ENCODE peak calls at places on chromosomes 13 and 19, in six cellular contexts. One of them, this sample, is unnamed.

GRCh38 chr19:6723108-6723618 is 2.7 kb upstream of the C3 start:
- DNase-seq in SK-N-SH: no peak
- DNase-seq in A549: peak; percentile 57
- DNase-seq in GM12878: no peak
- DNase-seq in GM23338: peak; percentile 66
- DNase-seq in K562: no peak
- DNase-seq in this sample: no peak

GRCh38 chr13:33126909-33127607 is 110.8 kb downstream of the KL start:
- DNase-seq in A549: no peak
- DNase-seq in SK-N-SH: no peak
- DNase-seq in K562: peak; percentile 1
- DNase-seq in GM12878: no peak
- DNase-seq in GM23338: no peak
- DNase-seq in this sample: no peak

GRCh38 chr13:79709526-79709925 is 228.6 kb downstream of the NDFIP2 start:
- DNase-seq in GM12878: no peak
- DNase-seq in K562: no peak
- DNase-seq in A549: no peak
- DNase-seq in SK-N-SH: no peak
- DNase-seq in GM23338: no peak
- DNase-seq in this sample: no peak

GRCh38 chr19:33134571-33135041 is 2.7 kb downstream of the WDR88 start:
- DNase-seq in A549: no peak
- DNase-seq in SK-N-SH: peak; percentile 44
- DNase-seq in K562: peak; percentile 32
- DNase-seq in GM12878: no peak
- DNase-seq in GM23338: peak; percentile 71
- DNase-seq in this sample: no peak

GRCh38 chr19:7986321-7987083 is 18.9 kb downstream of the ELAVL1 start:
- DNase-seq in K562: no peak
- DNase-seq in A549: peak; percentile 35
- DNase-seq in GM12878: no peak
- DNase-seq in GM23338: no peak
- DNase-seq in SK-N-SH: no peak
- DNase-seq in this sample: peak; percentile 52

GRCh38 chr19:18839465-18840287 is 7.9 kb downstream of the UPF1 start:
- DNase-seq in K562: no peak
- DNase-seq in GM12878: no peak
- DNase-seq in GM23338: peak; percentile 43
- DNase-seq in SK-N-SH: no peak
- DNase-seq in A549: no peak
- DNase-seq in this sample: no peak

GRCh38 chr13:23731709-23732108 is 157.5 kb downstream of the MIPEP start:
- DNase-seq in SK-N-SH: no peak
- DNase-seq in GM12878: no peak
- DNase-seq in GM23338: no peak
- DNase-seq in K562: no peak
- DNase-seq in A549: no peak
- DNase-seq in this sample: no peak

GRCh38 chr13:92461831-92462230 is 764.8 kb upstream of the GPC6 start:
- DNase-seq in GM12878: no peak
- DNase-seq in GM23338: no peak
- DNase-seq in K562: no peak
- DNase-seq in A549: no peak
- DNase-seq in SK-N-SH: no peak
- DNase-seq in this sample: no peak

DNA sequence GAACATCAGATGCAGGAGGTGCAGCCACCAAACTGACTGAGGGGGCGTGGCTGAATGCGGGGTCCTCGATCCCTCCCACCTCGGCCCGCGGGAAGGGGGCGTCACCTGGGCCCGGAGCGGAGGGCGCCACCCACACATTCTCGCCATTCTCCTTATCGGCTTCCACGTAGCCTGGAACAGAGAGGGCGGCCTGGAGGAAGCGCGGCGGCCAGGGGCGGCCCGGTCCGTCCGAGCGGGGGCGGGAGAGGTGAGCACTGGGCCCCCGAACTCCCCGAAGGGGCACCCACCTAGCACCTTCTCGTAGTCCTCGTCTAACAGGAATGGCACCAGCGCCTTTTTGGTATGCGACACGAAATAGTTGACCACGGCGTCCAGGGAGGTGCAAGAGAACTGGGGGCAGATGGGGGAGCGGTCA is 11.8 kb downstream of the STAP2 start:
- DNase-seq in GM23338: peak; percentile 94
- DNase-seq in GM12878: no peak
- DNase-seq in K562: peak; percentile 82
- DNase-seq in A549: no peak
- DNase-seq in SK-N-SH: peak; percentile 75
- DNase-seq in this sample: no peak
- TF ChIP-seq REST in GM23338: no peak
- TF ChIP-seq REST in GM12878: no peak
- TF ChIP-seq REST in K562: no peak
- TF ChIP-seq REST in A549: no peak
- TF ChIP-seq REST in SK-N-SH: no peak
- TF ChIP-seq REST in this sample: no peak

GRCh38 chr19:35062942-35063341 is 21.4 kb downstream of the HPN start:
- DNase-seq in A549: no peak
- DNase-seq in SK-N-SH: no peak
- DNase-seq in GM23338: no peak
- DNase-seq in GM12878: no peak
- DNase-seq in K562: no peak
- DNase-seq in this sample: no peak

GRCh38 chr19:35061583-35062373 is 20.3 kb downstream of the HPN start:
- DNase-seq in K562: no peak
- DNase-seq in SK-N-SH: no peak
- DNase-seq in GM12878: no peak
- DNase-seq in GM23338: no peak
- DNase-seq in A549: no peak
- DNase-seq in this sample: no peak

GRCh38 chr19:35065574-35065973 is 24.1 kb downstream of the HPN start:
- DNase-seq in K562: no peak
- DNase-seq in GM23338: no peak
- DNase-seq in A549: no peak
- DNase-seq in SK-N-SH: no peak
- DNase-seq in GM12878: no peak
- DNase-seq in this sample: no peak

GRCh38 chr19:35066121-35066520 is 24.6 kb downstream of the HPN start:
- DNase-seq in GM12878: no peak
- DNase-seq in GM23338: no peak
- DNase-seq in K562: no peak
- DNase-seq in A549: no peak
- DNase-seq in SK-N-SH: no peak
- DNase-seq in this sample: no peak

GRCh38 chr19:35063940-35064818 is 22.7 kb downstream of the HPN start:
- DNase-seq in GM12878: no peak
- DNase-seq in A549: peak; percentile 50
- DNase-seq in SK-N-SH: no peak
- DNase-seq in GM23338: no peak
- DNase-seq in K562: no peak
- DNase-seq in this sample: peak; percentile 13
- TF ChIP-seq REST in GM12878: no peak
- TF ChIP-seq REST in A549: no peak
- TF ChIP-seq REST in SK-N-SH: no peak
- TF ChIP-seq REST in GM23338: no peak
- TF ChIP-seq REST in K562: no peak
- TF ChIP-seq REST in this sample: no peak

DNA sequence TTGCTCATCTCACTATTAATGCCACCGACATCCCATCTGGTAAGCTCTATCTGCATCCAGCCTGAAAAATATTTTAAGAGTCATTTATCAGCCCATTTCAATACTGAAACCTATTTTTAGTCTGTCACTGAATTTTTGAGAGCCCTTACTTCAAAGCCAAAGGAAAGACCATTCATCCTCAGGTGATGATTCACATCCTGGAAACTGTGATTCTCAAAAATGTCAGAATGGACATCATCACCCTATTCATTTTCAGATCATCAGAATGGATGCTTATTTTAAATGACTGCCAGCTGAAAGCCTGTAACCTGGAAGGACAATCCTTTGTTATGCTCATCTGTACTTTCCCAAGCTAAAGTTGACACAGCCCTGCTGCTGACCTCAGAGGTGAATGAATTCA is 27.0 kb downstream of the TNFSF11 start:
- DNase-seq in A549: no peak
- DNase-seq in K562: no peak
- DNase-seq in GM12878: no peak
- DNase-seq in GM23338: no peak
- DNase-seq in SK-N-SH: no peak
- DNase-seq in this sample: no peak
- TF ChIP-seq REST in A549: no peak
- TF ChIP-seq REST in K562: no peak
- TF ChIP-seq REST in GM12878: no peak
- TF ChIP-seq REST in GM23338: no peak
- TF ChIP-seq REST in SK-N-SH: no peak
- TF ChIP-seq REST in this sample: no peak

GRCh38 chr19:38204728-38205127 is 19.3 kb downstream of the DPF1 start:
- DNase-seq in GM23338: no peak
- DNase-seq in SK-N-SH: no peak
- DNase-seq in A549: no peak
- DNase-seq in GM12878: no peak
- DNase-seq in K562: no peak
- DNase-seq in this sample: no peak
- TF ChIP-seq REST in GM23338: no peak
- TF ChIP-seq REST in SK-N-SH: no peak
- TF ChIP-seq REST in A549: no peak
- TF ChIP-seq REST in GM12878: no peak
- TF ChIP-seq REST in K562: no peak
- TF ChIP-seq REST in this sample: no peak

GRCh38 chr19:34193876-34194275 is 21.6 kb downstream of the LSM14A start:
- DNase-seq in GM12878: no peak
- DNase-seq in SK-N-SH: no peak
- DNase-seq in K562: no peak
- DNase-seq in A549: no peak
- DNase-seq in GM23338: no peak
- DNase-seq in this sample: no peak
- TF ChIP-seq REST in GM12878: no peak
- TF ChIP-seq REST in SK-N-SH: no peak
- TF ChIP-seq REST in K562: no peak
- TF ChIP-seq REST in A549: no peak
- TF ChIP-seq REST in GM23338: no peak
- TF ChIP-seq REST in this sample: no peak

GRCh38 chr19:50925734-50926133 is 14.5 kb upstream of the KLK4 start:
- DNase-seq in K562: no peak
- DNase-seq in GM12878: no peak
- DNase-seq in SK-N-SH: no peak
- DNase-seq in A549: peak; percentile 38
- DNase-seq in GM23338: no peak
- DNase-seq in this sample: no peak
- TF ChIP-seq REST in K562: no peak
- TF ChIP-seq REST in GM12878: no peak
- TF ChIP-seq REST in SK-N-SH: no peak
- TF ChIP-seq REST in A549: no peak
- TF ChIP-seq REST in GM23338: no peak
- TF ChIP-seq REST in this sample: no peak

GRCh38 chr19:31450696-31451095 is 101.5 kb upstream of the TSHZ3 start:
- DNase-seq in A549: no peak
- DNase-seq in SK-N-SH: no peak
- DNase-seq in K562: no peak
- DNase-seq in GM12878: no peak
- DNase-seq in GM23338: no peak
- DNase-seq in this sample: no peak
- TF ChIP-seq REST in A549: no peak
- TF ChIP-seq REST in SK-N-SH: no peak
- TF ChIP-seq REST in K562: no peak
- TF ChIP-seq REST in GM12878: no peak
- TF ChIP-seq REST in GM23338: no peak
- TF ChIP-seq REST in this sample: no peak

GRCh38 chr13:51154029-51154555 is 43.0 kb upstream of the C13orf42 start:
- DNase-seq in SK-N-SH: no peak
- DNase-seq in K562: peak; percentile 9
- DNase-seq in A549: no peak
- DNase-seq in GM12878: no peak
- DNase-seq in GM23338: no peak
- DNase-seq in this sample: no peak
- TF ChIP-seq REST in SK-N-SH: no peak
- TF ChIP-seq REST in K562: no peak
- TF ChIP-seq REST in A549: no peak
- TF ChIP-seq REST in GM12878: no peak
- TF ChIP-seq REST in GM23338: no peak
- TF ChIP-seq REST in this sample: no peak

DNA sequence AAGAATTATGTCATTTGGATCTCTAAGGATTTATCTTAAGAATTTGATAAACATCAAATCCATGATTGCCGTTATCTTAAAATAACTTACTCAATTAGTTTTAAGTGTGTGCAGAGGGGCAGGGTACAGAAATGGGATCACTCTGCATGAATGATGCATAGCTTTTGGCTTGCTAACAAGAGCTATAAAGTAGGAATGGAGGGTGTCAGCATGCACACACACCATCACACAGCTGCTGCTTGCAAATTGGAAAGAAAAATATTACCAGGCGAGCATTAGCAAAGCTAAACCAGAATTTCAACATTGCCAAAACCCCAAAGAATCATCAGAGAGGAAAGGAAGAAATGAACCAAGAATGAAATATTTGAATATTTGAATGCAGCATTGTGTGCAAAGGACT is 580.6 kb downstream of the LMO7 start:
- DNase-seq in GM12878: no peak
- DNase-seq in K562: no peak
- DNase-seq in A549: no peak
- DNase-seq in SK-N-SH: no peak
- DNase-seq in GM23338: no peak
- DNase-seq in this sample: no peak
- TF ChIP-seq REST in GM12878: no peak
- TF ChIP-seq REST in K562: no peak
- TF ChIP-seq REST in A549: no peak
- TF ChIP-seq REST in SK-N-SH: no peak
- TF ChIP-seq REST in GM23338: no peak
- TF ChIP-seq REST in this sample: no peak

DNA sequence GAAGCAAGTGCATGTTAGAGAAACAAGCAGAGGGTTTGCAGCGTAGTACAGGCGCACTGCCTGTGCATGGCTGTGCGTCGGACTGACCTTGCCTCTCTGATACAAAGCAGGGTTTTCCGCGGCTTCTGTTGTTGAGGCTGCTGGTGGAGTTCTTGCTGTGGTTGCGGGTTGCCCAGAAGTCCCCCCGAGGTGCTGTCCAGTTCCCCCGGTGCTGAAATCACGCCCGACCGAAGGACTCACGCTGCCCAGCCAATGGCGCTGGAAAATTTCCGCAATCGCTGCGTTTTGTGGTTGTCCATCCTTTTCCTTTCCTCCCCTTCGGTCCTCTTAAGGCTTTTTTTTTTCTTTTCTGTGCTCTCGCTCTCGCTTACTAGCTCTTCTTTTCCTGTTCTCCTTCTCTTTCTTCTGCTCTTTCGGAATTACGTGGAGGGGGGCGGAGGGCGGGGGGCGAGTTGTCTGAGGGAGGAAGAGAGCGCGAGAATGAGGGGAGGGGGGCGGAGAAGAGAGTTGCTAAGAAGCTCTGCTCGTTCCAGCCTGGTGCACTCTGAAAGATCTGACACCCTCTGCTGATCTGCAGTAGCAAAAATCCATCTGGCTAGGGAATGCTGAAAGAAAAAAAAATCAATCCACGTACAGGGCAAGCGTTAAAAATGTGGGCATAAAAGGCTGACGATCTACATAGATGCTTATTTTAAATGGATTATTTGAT is at the start of gene SLITRK1:
- DNase-seq in GM23338: peak; percentile 96
- DNase-seq in K562: peak; percentile 17
- DNase-seq in GM12878: peak; percentile 9
- DNase-seq in A549: peak; percentile 17
- DNase-seq in SK-N-SH: peak; percentile 16
- DNase-seq in this sample: no peak
- TF ChIP-seq REST in GM23338: peak; percentile 98
- TF ChIP-seq REST in K562: peak; percentile 78
- TF ChIP-seq REST in GM12878: peak; percentile 96
- TF ChIP-seq REST in A549: peak; percentile 87
- TF ChIP-seq REST in SK-N-SH: peak; percentile 99
- TF ChIP-seq REST in this sample: peak; percentile 95